ENCODE peak calls at places on chromosomes 13 and 19, in eight cellular contexts. C is neuronal stem cell; F is colonic mucosa; V is sigmoid colon; D is CD4-positive, CD25-positive, alpha-beta regulatory T cell; X is GM23248; N is uterus; B is A549. A is an unnamed sample. For H3K4me1, the result is how much of the 10 kb centered on the place peaks cover.

GRCh38 chr19:44905437-44906160 is at the start of gene APOE:
- DNase-seq in N (no peak), D (no peak), F (no peak), V (no peak), B (no peak), C (peak), X (peak), A (no peak)

GRCh38 chr13:85412448-85412847 is 386.8 kb downstream of the SLITRK6 start:
- DNase-seq in B (no peak), F (no peak), V (no peak), D (no peak), N (no peak), X (no peak), C (no peak), A (no peak)

GRCh38 chr13:36347826-36348225 is 1.6 kb upstream of the SPART start:
- DNase-seq in F (no peak), B (no peak), X (no peak), V (no peak), N (no peak), C (no peak), D (no peak), A (no peak)

GRCh38 chr19:9865732-9866627 is 30.9 kb downstream of the PIN1 start:
- DNase-seq in X (no peak), N (no peak), V (no peak), C (no peak), B (no peak), D (peak), F (no peak), A (no peak)

GRCh38 chr19:2132731-2133490 is 18.5 kb downstream of the AP3D1 start:
- DNase-seq in D (no peak), C (no peak), V (no peak), B (no peak), N (no peak), X (peak), F (no peak), A (no peak)

GRCh38 chr13:66210677-66211076 is 1019.5 kb downstream of the PCDH9 start:
- DNase-seq in D (no peak), C (no peak), X (peak), N (no peak), V (no peak), B (peak), F (no peak), A (no peak)

GRCh38 chr13:100581504-100581903 is 7.1 kb downstream of the GGACT start:
- DNase-seq in N (no peak), X (no peak), F (no peak), B (no peak), D (no peak), C (no peak), V (no peak), A (no peak)

GRCh38 chr19:15780595-15781418 is 6.7 kb upstream of the OR10H5 start:
- DNase-seq in D (no peak), N (peak), F (peak), C (no peak), B (peak), V (peak), X (no peak), A (no peak)

GRCh38 chr19:32691952-32692726 is 518 bp downstream of the NUDT19 start:
- DNase-seq in B (peak), C (peak), F (peak), D (peak), V (peak), N (peak), X (peak), A (peak)

GRCh38 chr13:105634059-105634458 is 901.4 kb downstream of the EFNB2 start:
- DNase-seq in V (no peak), D (no peak), N (no peak), C (no peak), X (no peak), B (no peak), F (no peak), A (no peak)

GRCh38 chr19:290539-291521 is at the start of gene PLPP2:
- DNase-seq in X (peak), B (peak), F (peak), N (peak), C (no peak), V (no peak), D (no peak), A (peak)

GRCh38 chr19:37966211-37967072 is 59.4 kb downstream of the SIPA1L3 start:
- DNase-seq in V (no peak), X (no peak), F (no peak), N (no peak), C (no peak), D (no peak), B (no peak), A (no peak)

GRCh38 chr19:51094696-51095279 is 12.1 kb upstream of the KLK14 start:
- DNase-seq in V (no peak), D (no peak), C (peak), N (no peak), B (peak), X (peak), F (no peak), A (peak)

GRCh38 chr13:33636955-33637670 is 180.8 kb upstream of the RFC3 start:
- DNase-seq in D (no peak), B (no peak), F (no peak), V (no peak), X (peak), C (no peak), N (no peak), A (no peak)

GRCh38 chr13:41050041-41050440 is 11.3 kb upstream of the WBP4 start:
- DNase-seq in D (no peak), N (no peak), V (no peak), C (no peak), B (no peak), X (peak), F (no peak), A (no peak)

GRCh38 chr19:37943480-37943879 is 36.5 kb downstream of the SIPA1L3 start:
- DNase-seq in C (no peak), D (no peak), F (peak), B (no peak), V (no peak), X (no peak), N (no peak), A (no peak)

GRCh38 chr19:22545751-22546150 is 88.4 kb upstream of the ZNF492 start:
- DNase-seq in C (no peak), V (no peak), D (no peak), X (peak), F (peak), B (peak), N (peak), A (no peak)

GRCh38 chr13:79621449-79621848 is 140.5 kb downstream of the NDFIP2 start:
- DNase-seq in C (no peak), V (no peak), B (no peak), X (no peak), N (no peak), D (no peak), F (no peak), A (no peak)

GRCh38 chr13:26873174-26873698 is 112.7 kb upstream of the GPR12 start:
- DNase-seq in V (no peak), D (no peak), C (no peak), B (no peak), X (no peak), N (no peak), F (no peak), A (no peak)

GRCh38 chr19:22603518-22604440 is 30.3 kb upstream of the ZNF492 start:
- DNase-seq in F (no peak), N (no peak), V (no peak), B (no peak), D (no peak), C (no peak), X (no peak), A (no peak)

GRCh38 chr19:40565910-40566495 is 10.7 kb upstream of the SHKBP1 start:
- DNase-seq in F (no peak), X (no peak), D (no peak), N (no peak), V (no peak), C (no peak), B (no peak), A (no peak)

GRCh38 chr19:12664406-12665280 is 1.9 kb downstream of the MAN2B1 start:
- DNase-seq in F (peak), D (no peak), C (no peak), V (no peak), B (no peak), N (no peak), X (peak), A (no peak)

GRCh38 chr19:16076958-16077611 is 790 bp downstream of the TPM4 start:
- DNase-seq in N (no peak), D (no peak), V (peak), F (peak), C (no peak), X (peak), B (no peak), A (no peak)

GRCh38 chr19:51607077-51607476 is 23.1 kb downstream of the SIGLEC5 start:
- DNase-seq in F (no peak), D (no peak), C (no peak), X (no peak), V (no peak), N (no peak), B (no peak), A (no peak)

GRCh38 chr19:35040474-35040825 is 1.1 kb upstream of the HPN start:
- DNase-seq in N (no peak), V (no peak), C (no peak), F (no peak), B (no peak), X (no peak), D (no peak), A (no peak)
- H3K27ac ChIP-seq in N (peak), V (peak), C (no peak), F (no peak), B (no peak), X (no peak), D (no peak), A (no peak)

DNA sequence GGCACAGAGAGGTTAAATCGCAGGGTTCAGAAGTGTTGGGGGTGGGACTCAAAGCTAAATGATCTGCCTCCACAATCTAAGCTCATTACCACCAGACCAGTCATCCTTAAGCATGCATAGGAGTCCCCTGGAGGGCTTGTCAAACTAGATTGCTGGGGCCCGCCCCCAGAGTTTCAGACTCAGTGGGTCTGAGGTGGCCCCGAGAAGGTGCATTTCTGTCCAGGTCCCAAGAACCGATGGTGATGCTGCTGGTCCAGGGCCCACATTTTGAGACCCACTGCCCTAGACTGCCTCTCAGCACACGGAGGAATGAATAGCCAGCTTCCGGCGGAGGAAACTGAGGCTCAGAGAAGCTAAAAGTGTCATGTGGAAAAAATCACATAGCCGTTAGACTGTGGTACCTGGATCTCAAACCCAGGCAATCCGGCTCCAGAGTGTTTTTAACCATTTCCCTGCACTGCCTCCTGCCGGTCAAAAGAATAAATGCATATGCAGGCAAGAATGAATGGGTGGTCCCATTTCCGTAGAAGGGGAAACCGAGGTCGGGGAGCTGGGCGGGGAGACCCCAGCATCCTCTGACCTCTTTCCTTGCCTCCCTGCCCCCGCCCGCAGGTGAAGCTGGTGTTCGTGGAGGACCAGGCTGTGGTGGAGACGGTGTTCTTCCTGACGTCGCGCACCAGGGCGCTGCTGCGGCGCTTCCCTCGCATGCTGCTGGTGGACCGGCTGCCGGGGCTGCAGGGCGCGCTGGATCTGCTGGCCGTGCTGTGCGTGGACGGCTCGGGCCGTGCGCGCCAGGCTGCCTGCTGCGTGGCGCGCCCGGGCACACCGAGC is 23.8 kb downstream of the ZSWIM9 start:
- DNase-seq in N (no peak), D (peak), F (no peak), V (no peak), B (no peak), X (peak), C (no peak), A (peak)
- H3K4me3 ChIP-seq in N (no peak), D (no peak), F (no peak), V (no peak), B (no peak), X (no peak), C (no peak), A (no peak)

GRCh38 chr13:112867301-112867711 is 101.7 kb upstream of the MCF2L start:
- DNase-seq in B (no peak), N (no peak), F (no peak), D (no peak), X (no peak), C (no peak), V (peak), A (no peak)

GRCh38 chr13:112870062-112870352 is 99.0 kb upstream of the MCF2L start:
- DNase-seq in C (no peak), V (no peak), X (no peak), B (no peak), N (no peak), F (no peak), D (no peak), A (no peak)

GRCh38 chr13:112870737-112871287 is 98.2 kb upstream of the MCF2L start:
- DNase-seq in C (no peak), B (no peak), N (no peak), V (peak), F (no peak), D (no peak), X (no peak), A (no peak)

GRCh38 chr13:112868308-112868707 is 100.7 kb upstream of the MCF2L start:
- DNase-seq in V (peak), N (no peak), C (no peak), F (no peak), X (no peak), B (no peak), D (no peak), A (no peak)

GRCh38 chr13:112869202-112870061 is 99.6 kb upstream of the MCF2L start:
- DNase-seq in X (no peak), N (no peak), C (no peak), F (no peak), V (peak), B (no peak), D (no peak), A (no peak)
- H3K4me1 ChIP-seq in X (under half), N (under half), C (under half), F (under half), V (under half), B (under half), D (under half), A (under half)

GRCh38 chr19:17479325-17479791 is 9.0 kb downstream of the SLC27A1 start:
- DNase-seq in D (no peak), B (no peak), X (peak), F (no peak), V (no peak), N (no peak), C (no peak), A (no peak)
- H3K27ac ChIP-seq in D (no peak), B (no peak), X (peak), F (no peak), V (peak), N (no peak), C (peak), A (no peak)

A was measured in CD8-positive, alpha-beta T cell.